ENCODE peak calls at places on chromosome 9, in six cellular contexts. X is keratinocyte, Q is psoas muscle, Y is thyroid gland, S is esophagus squamous epithelium, R is upper lobe of right lung. U is an unnamed sample.
A peak's percentile ranks its signal among the peaks of the same experiment; 100 is the strongest.

GRCh38 chr9:95753762-95754465 is 121.6 kb upstream of the ERCC6L2 start:
- DNase-seq in X (no peak), Q (no peak), Y (no peak), S (no peak), R (no peak), U (peak; percentile 48)

GRCh38 chr9:71909887-71910601 is 949 bp downstream of the ABHD17B start:
- DNase-seq in X (no peak), Q (peak; percentile 80), Y (peak; percentile 63), S (no peak), R (peak; percentile 81), U (peak; percentile 70)

GRCh38 chr9:132283863-132284262 is 70.9 kb downstream of the SETX start:
- DNase-seq in X (no peak), Q (no peak), Y (no peak), S (no peak), R (no peak), U (no peak)

GRCh38 chr9:79757906-79758669 is 186.3 kb downstream of the TLE4 start:
- DNase-seq in X (no peak), Q (no peak), Y (no peak), S (no peak), R (no peak), U (no peak)

GRCh38 chr9:116490321-116490720 is 196.8 kb upstream of the TRIM32 start:
- DNase-seq in X (no peak), Q (no peak), Y (no peak), S (no peak), R (no peak), U (no peak)

GRCh38 chr9:97386733-97387503 is 25.0 kb upstream of the TDRD7 start:
- DNase-seq in X (no peak), Q (peak; percentile 77), Y (peak; percentile 64), S (no peak), R (peak; percentile 81), U (peak; percentile 52)

GRCh38 chr9:12875216-12875615 is 100.4 kb downstream of the LURAP1L start:
- DNase-seq in X (peak; percentile 32), Q (no peak), Y (no peak), S (no peak), R (no peak), U (no peak)

GRCh38 chr9:77546391-77546790 is 101.7 kb downstream of the GNA14 start:
- DNase-seq in X (no peak), Q (no peak), Y (no peak), S (no peak), R (no peak), U (no peak)

GRCh38 chr9:97293207-97293721 is 14.2 kb upstream of the CCDC180 start:
- DNase-seq in X (no peak), Q (peak; percentile 63), Y (peak; percentile 41), S (no peak), R (no peak), U (peak; percentile 65)

GRCh38 chr9:95433096-95433852 is 83.5 kb downstream of the PTCH1 start:
- DNase-seq in X (no peak), Q (no peak), Y (no peak), S (no peak), R (no peak), U (no peak)

GRCh38 chr9:87570000-87570834 is 72.5 kb downstream of the DAPK1 start:
- DNase-seq in X (no peak), Q (no peak), Y (no peak), S (no peak), R (no peak), U (no peak)

GRCh38 chr9:120348951-120349429 is 231.0 kb downstream of the CDK5RAP2 start:
- DNase-seq in X (no peak), Q (peak; percentile 52), Y (peak; percentile 19), S (no peak), R (no peak), U (no peak)

GRCh38 chr9:73531658-73532057 is 380.0 kb downstream of the ANXA1 start:
- DNase-seq in X (no peak), Q (no peak), Y (no peak), S (no peak), R (no peak), U (no peak)

DNA sequence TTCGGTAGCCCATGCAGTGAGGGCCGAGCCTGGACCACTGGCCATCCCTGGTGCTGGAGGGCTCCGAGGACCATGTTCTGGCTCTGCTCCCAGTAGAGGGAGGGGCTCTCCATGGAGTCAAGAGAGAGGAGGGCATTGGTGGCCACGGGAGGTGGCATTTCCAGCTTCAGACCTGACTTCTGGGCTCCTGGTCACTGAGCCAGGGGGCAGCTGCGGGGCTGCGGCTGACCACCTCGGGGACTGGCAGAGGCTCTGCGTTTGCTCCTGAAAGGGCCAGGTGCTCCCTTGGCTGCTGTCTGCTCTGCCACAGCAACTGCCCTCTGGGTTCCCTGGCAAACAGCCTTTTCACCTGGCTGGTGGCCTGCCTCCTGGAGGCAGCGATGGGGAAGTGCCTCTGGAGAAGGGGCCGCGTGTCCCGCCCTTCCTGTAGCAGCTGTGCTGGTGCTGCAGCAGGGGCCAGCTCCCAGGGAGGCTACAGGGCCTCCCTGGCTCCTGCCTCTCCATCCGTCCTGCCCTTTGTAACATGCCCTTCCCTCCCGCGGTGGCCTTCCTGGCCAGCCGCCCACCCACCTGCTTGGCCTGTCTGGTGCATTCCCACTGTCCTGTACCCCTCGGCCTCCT is 144.6 kb downstream of the CACNA1B start:
- DNase-seq in X (no peak), Q (peak; percentile 27), Y (peak; percentile 44), S (no peak), R (peak; percentile 61), U (no peak)
- TF ChIP-seq CTCF in X (peak; percentile 68), Q (no peak), Y (peak; percentile 19), S (no peak), R (peak; percentile 13), U (peak; percentile 43)

GRCh38 chr9:89476546-89476945 is 21.4 kb downstream of the SEMA4D start:
- DNase-seq in X (no peak), Q (no peak), Y (no peak), S (no peak), R (no peak), U (no peak)

GRCh38 chr9:89475891-89476440 is 21.9 kb downstream of the SEMA4D start:
- DNase-seq in X (no peak), Q (no peak), Y (no peak), S (no peak), R (no peak), U (no peak)

GRCh38 chr9:89477811-89478583 is 19.9 kb downstream of the SEMA4D start:
- DNase-seq in X (no peak), Q (no peak), Y (no peak), S (no peak), R (no peak), U (no peak)

GRCh38 chr9:89478821-89479668 is 18.9 kb downstream of the SEMA4D start:
- DNase-seq in X (no peak), Q (no peak), Y (no peak), S (no peak), R (no peak), U (no peak)

DNA sequence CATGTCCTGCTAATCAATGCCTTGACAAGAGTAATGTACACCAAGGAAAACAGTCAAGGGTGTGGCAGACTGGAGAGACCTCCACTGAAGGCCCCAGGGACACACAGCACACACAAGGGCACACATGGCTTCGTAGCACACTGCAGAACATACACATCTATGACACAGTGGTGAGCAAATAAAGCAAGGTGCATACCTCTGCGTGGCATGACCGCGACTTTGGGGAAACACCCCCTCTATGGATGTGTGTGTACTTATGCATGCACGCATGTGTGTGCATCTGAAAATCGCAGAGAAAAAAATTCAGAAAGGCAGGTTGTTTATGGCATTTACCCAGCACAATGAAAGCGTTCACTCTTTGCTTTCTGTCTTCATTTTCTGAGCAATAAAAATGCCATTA is 20.5 kb downstream of the SEMA4D start:
- DNase-seq in X (no peak), Q (no peak), Y (no peak), S (no peak), R (no peak), U (no peak)
- H3K4me3 ChIP-seq in X (no peak overlapping the region), Q (peak overlapping the region; percentile 19), Y (no peak overlapping the region), S (no peak overlapping the region), R (no peak overlapping the region), U (no peak overlapping the region)

GRCh38 chr9:119283118-119283794 is 86.0 kb downstream of the BRINP1 start:
- DNase-seq in X (no peak), Q (no peak), Y (peak; percentile 49), S (no peak), R (no peak), U (peak; percentile 15)
- H3K4me1 ChIP-seq in X (no peaks in the 10 kb centered on the region), Q (no peaks in the 10 kb centered on the region), Y (peaks cover 3% of the 10 kb centered on the region), S (peaks cover 27% of the 10 kb centered on the region), R (no peaks in the 10 kb centered on the region), U (no peaks in the 10 kb centered on the region)

GRCh38 chr9:2286306-2286705 is 271.2 kb downstream of the SMARCA2 start:
- DNase-seq in X (no peak), Q (no peak), Y (no peak), S (no peak), R (no peak), U (no peak)
- TF ChIP-seq CTCF in X (no peak), Q (no peak), Y (no peak), S (no peak), R (no peak), U (no peak)

GRCh38 chr9:16970321-16970720 is 99.9 kb upstream of the BNC2 start:
- DNase-seq in X (no peak), Q (no peak), Y (no peak), S (no peak), R (no peak), U (no peak)
- H3K4me3 ChIP-seq in X (no peak overlapping the region), Q (no peak overlapping the region), Y (no peak overlapping the region), S (no peak overlapping the region), R (no peak overlapping the region), U (no peak overlapping the region)

GRCh38 chr9:109787735-109788134 is 7.7 kb downstream of the PALM2AKAP2 start:
- DNase-seq in X (no peak), Q (no peak), Y (no peak), S (no peak), R (no peak), U (no peak)
- H3K4me1 ChIP-seq in X (no peaks in the 10 kb centered on the region), Q (no peaks in the 10 kb centered on the region), Y (no peaks in the 10 kb centered on the region), S (peaks cover 2% of the 10 kb centered on the region), R (no peaks in the 10 kb centered on the region), U (peaks cover 61% of the 10 kb centered on the region)

GRCh38 chr9:76216161-76216649 is 178.0 kb downstream of the RFK start:
- DNase-seq in X (peak; percentile 73), Q (no peak), Y (no peak), S (no peak), R (no peak), U (no peak)
- TF ChIP-seq CTCF in X (no peak), Q (no peak), Y (no peak), S (no peak), R (no peak), U (no peak)

GRCh38 chr9:16828335-16829281 is 41.9 kb downstream of the BNC2 start:
- DNase-seq in X (no peak), Q (peak; percentile 62), Y (peak; percentile 70), S (no peak), R (no peak), U (peak; percentile 49)
- H3K4me3 ChIP-seq in X (peak overlapping the region; percentile 27), Q (peak overlapping the region; percentile 67), Y (no peak overlapping the region), S (peak overlapping the region; percentile 64), R (peak overlapping the region; percentile 24), U (peak overlapping the region; percentile 57)

U was measured in left ventricle myocardium inferior.